ENCODE peak calls at places on chromosomes 4 and X, in nine cellular contexts. One of them, this sample, is unnamed.

GRCh38 chr4:66688674-66689073 is 856.6 kb downstream of the CENPC start:
- DNase-seq in BE2C: no peak
- DNase-seq in AG09319: no peak
- DNase-seq in H9: no peak
- DNase-seq in HCT116: no peak
- DNase-seq in coronary artery: no peak
- DNase-seq in thyroid gland: no peak
- DNase-seq in AG10803: peak; percentile 3
- DNase-seq in kidney: no peak
- DNase-seq in this sample: no peak

GRCh38 chr4:7850489-7850888 is 89.2 kb downstream of the AFAP1 start:
- DNase-seq in BE2C: no peak
- DNase-seq in AG09319: no peak
- DNase-seq in H9: no peak
- DNase-seq in HCT116: no peak
- DNase-seq in coronary artery: no peak
- DNase-seq in thyroid gland: no peak
- DNase-seq in AG10803: no peak
- DNase-seq in kidney: no peak
- DNase-seq in this sample: no peak

GRCh38 chr4:2478220-2478619 is 9.3 kb downstream of the RNF4 start:
- DNase-seq in BE2C: no peak
- DNase-seq in AG09319: no peak
- DNase-seq in H9: no peak
- DNase-seq in HCT116: no peak
- DNase-seq in coronary artery: no peak
- DNase-seq in thyroid gland: no peak
- DNase-seq in AG10803: peak; percentile 63
- DNase-seq in kidney: peak; percentile 48
- DNase-seq in this sample: no peak

GRCh38 chr4:169485791-169486742 is 126.3 kb downstream of the NEK1 start:
- DNase-seq in BE2C: peak; percentile 34
- DNase-seq in AG09319: no peak
- DNase-seq in H9: no peak
- DNase-seq in HCT116: peak; percentile 49
- DNase-seq in coronary artery: no peak
- DNase-seq in thyroid gland: peak; percentile 29
- DNase-seq in AG10803: peak; percentile 64
- DNase-seq in kidney: no peak
- DNase-seq in this sample: no peak

GRCh38 chrX:42739258-42739657 is 38.7 kb downstream of the PPP1R2C start:
- DNase-seq in BE2C: no peak
- DNase-seq in AG09319: no peak
- DNase-seq in H9: no peak
- DNase-seq in HCT116: no peak
- DNase-seq in coronary artery: no peak
- DNase-seq in thyroid gland: no peak
- DNase-seq in AG10803: peak; percentile 25
- DNase-seq in kidney: no peak
- DNase-seq in this sample: no peak

GRCh38 chr4:3029464-3029863 is 44.9 kb downstream of the HTT-AS start:
- DNase-seq in BE2C: no peak
- DNase-seq in AG09319: no peak
- DNase-seq in H9: no peak
- DNase-seq in HCT116: no peak
- DNase-seq in coronary artery: no peak
- DNase-seq in thyroid gland: no peak
- DNase-seq in AG10803: no peak
- DNase-seq in kidney: no peak
- DNase-seq in this sample: no peak

GRCh38 chrX:86171366-86171765 is 23.1 kb downstream of the DACH2 start:
- DNase-seq in BE2C: no peak
- DNase-seq in AG09319: no peak
- DNase-seq in H9: peak; percentile 45
- DNase-seq in HCT116: no peak
- DNase-seq in coronary artery: no peak
- DNase-seq in thyroid gland: peak; percentile 12
- DNase-seq in AG10803: peak; percentile 18
- DNase-seq in kidney: no peak
- DNase-seq in this sample: no peak

GRCh38 chr4:94843222-94843621 is 85.5 kb downstream of the BMPR1B start:
- DNase-seq in BE2C: no peak
- DNase-seq in AG09319: no peak
- DNase-seq in H9: no peak
- DNase-seq in HCT116: no peak
- DNase-seq in coronary artery: no peak
- DNase-seq in thyroid gland: no peak
- DNase-seq in AG10803: no peak
- DNase-seq in kidney: no peak
- DNase-seq in this sample: no peak

GRCh38 chrX:71867680-71868079 is 43.0 kb upstream of the NHSL2 start:
- DNase-seq in BE2C: no peak
- DNase-seq in AG09319: no peak
- DNase-seq in H9: no peak
- DNase-seq in HCT116: no peak
- DNase-seq in coronary artery: no peak
- DNase-seq in thyroid gland: no peak
- DNase-seq in AG10803: no peak
- DNase-seq in kidney: no peak
- DNase-seq in this sample: no peak

GRCh38 chrX:153445856-153446635 is at the start of gene TREX2:
- DNase-seq in BE2C: no peak
- DNase-seq in AG09319: no peak
- DNase-seq in H9: no peak
- DNase-seq in HCT116: no peak
- DNase-seq in coronary artery: no peak
- DNase-seq in thyroid gland: no peak
- DNase-seq in AG10803: no peak
- DNase-seq in kidney: no peak
- DNase-seq in this sample: no peak

GRCh38 chrX:44343412-44343942 is at the start of gene EFHC2:
- DNase-seq in BE2C: peak; percentile 35
- DNase-seq in AG09319: no peak
- DNase-seq in H9: peak; percentile 38
- DNase-seq in HCT116: no peak
- DNase-seq in coronary artery: peak; percentile 73
- DNase-seq in thyroid gland: peak; percentile 48
- DNase-seq in AG10803: peak; percentile 12
- DNase-seq in kidney: peak; percentile 76
- DNase-seq in this sample: peak; percentile 31

GRCh38 chrX:8815460-8816065 is 14.4 kb upstream of the FAM9A start:
- DNase-seq in BE2C: peak; percentile 15
- DNase-seq in AG09319: no peak
- DNase-seq in H9: no peak
- DNase-seq in HCT116: peak; percentile 2
- DNase-seq in coronary artery: no peak
- DNase-seq in thyroid gland: no peak
- DNase-seq in AG10803: peak; percentile 21
- DNase-seq in kidney: no peak
- DNase-seq in this sample: no peak
- TF ChIP-seq CTCF in BE2C: peak; percentile 69
- TF ChIP-seq CTCF in AG09319: peak; percentile 85
- TF ChIP-seq CTCF in H9: peak; percentile 84
- TF ChIP-seq CTCF in HCT116: peak; percentile 45
- TF ChIP-seq CTCF in coronary artery: peak; percentile 35
- TF ChIP-seq CTCF in thyroid gland: peak; percentile 59
- TF ChIP-seq CTCF in AG10803: peak; percentile 76
- TF ChIP-seq CTCF in kidney: peak; percentile 45
- TF ChIP-seq CTCF in this sample: peak; percentile 78

DNA sequence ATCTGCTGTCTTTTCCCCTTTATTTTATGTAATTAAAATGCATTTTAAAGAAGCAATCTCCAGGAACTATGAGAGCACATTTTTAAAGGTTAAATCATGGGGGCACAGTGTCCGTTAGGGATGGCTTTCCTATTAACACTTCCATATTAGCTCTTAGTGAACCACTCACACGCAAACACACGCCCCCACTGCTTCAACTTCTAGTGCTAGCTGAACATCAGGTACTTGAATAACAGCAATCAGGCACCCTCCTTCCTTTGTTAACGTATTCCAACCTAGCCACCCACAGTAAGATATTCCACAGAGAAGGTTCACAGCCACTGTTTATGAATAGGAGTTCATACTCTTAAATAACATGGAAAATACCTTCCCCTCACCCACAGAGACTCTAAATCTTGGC is 9.3 kb downstream of the TMEM255A start:
- DNase-seq in BE2C: no peak
- DNase-seq in AG09319: no peak
- DNase-seq in H9: no peak
- DNase-seq in HCT116: no peak
- DNase-seq in coronary artery: no peak
- DNase-seq in thyroid gland: no peak
- DNase-seq in AG10803: no peak
- DNase-seq in kidney: no peak
- DNase-seq in this sample: no peak
- TF ChIP-seq CTCF in BE2C: no peak
- TF ChIP-seq CTCF in AG09319: no peak
- TF ChIP-seq CTCF in H9: no peak
- TF ChIP-seq CTCF in HCT116: no peak
- TF ChIP-seq CTCF in coronary artery: no peak
- TF ChIP-seq CTCF in thyroid gland: no peak
- TF ChIP-seq CTCF in AG10803: no peak
- TF ChIP-seq CTCF in kidney: no peak
- TF ChIP-seq CTCF in this sample: no peak

DNA sequence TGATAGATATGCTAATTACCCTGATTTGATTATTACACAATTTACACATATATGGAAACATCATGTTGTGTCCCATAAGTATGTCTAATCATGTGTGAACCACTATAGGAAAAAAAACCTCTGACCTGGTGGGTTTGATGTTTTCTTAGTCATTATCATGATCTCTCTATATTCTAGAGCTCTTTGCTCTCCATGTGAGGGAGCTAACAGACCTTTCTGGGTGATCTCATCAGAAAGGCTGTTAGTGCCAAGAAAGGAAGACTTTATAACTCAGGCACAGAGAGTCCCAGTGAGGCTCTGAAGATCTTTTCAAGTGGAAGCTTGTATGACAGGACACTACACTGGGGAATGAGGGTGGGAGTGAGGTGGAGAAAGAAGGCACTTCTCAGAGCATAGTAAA is 527.7 kb upstream of the MAGEB2 start:
- DNase-seq in BE2C: no peak
- DNase-seq in AG09319: no peak
- DNase-seq in H9: no peak
- DNase-seq in HCT116: no peak
- DNase-seq in coronary artery: no peak
- DNase-seq in thyroid gland: peak; percentile 4
- DNase-seq in AG10803: peak; percentile 21
- DNase-seq in kidney: no peak
- DNase-seq in this sample: no peak
- TF ChIP-seq CTCF in BE2C: no peak
- TF ChIP-seq CTCF in AG09319: peak; percentile 9
- TF ChIP-seq CTCF in H9: no peak
- TF ChIP-seq CTCF in HCT116: no peak
- TF ChIP-seq CTCF in coronary artery: no peak
- TF ChIP-seq CTCF in thyroid gland: no peak
- TF ChIP-seq CTCF in AG10803: peak; percentile 21
- TF ChIP-seq CTCF in kidney: no peak
- TF ChIP-seq CTCF in this sample: no peak

DNA sequence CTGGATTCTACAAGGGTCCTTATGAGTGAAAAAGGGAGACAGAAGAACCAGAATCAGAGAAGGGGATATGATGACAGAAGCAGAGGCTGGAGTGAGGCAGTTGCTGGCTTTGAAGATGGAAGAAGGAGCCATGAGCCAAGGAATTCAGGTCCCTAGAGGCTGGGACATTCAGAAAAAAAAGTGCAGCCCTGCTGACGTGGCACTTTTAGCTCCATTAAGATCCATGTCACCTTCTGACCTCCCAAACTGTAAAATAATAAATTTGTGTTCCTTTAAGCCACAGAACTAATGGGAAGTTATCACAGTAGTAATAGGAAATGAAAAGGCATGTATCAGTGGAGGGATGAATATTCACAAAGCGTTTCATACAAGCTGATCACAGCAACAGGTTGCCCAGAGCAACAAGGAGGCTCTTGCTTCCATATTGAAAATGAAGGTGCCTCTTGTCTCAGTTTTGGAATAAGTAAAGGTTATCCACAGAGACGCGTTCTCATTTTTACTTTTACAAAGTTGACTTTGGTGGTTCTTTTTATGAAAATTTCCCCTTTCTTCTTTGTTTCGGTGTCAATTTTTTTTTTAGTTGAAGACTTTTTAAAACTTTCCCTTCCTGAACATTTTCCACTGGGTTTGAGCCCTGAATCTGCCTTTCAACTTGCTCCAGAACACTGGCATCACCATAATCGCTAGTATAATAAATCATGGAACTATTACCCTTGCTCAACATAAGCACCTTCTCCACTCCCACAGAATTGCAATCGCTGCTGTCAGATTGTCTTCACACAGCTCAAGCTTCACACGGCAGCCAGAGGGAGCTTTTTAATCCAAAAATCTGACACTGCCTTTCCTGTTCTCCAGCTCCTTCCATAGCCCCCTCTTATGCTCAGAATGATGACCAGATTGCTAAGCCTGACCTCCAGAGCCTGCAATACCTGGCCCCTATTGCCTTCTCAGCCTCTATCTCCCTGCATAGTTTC is 127.6 kb upstream of the RBPJ start:
- DNase-seq in BE2C: no peak
- DNase-seq in AG09319: no peak
- DNase-seq in H9: no peak
- DNase-seq in HCT116: no peak
- DNase-seq in coronary artery: no peak
- DNase-seq in thyroid gland: no peak
- DNase-seq in AG10803: peak; percentile 27
- DNase-seq in kidney: no peak
- DNase-seq in this sample: no peak
- TF ChIP-seq CTCF in BE2C: peak; percentile 2
- TF ChIP-seq CTCF in AG09319: no peak
- TF ChIP-seq CTCF in H9: no peak
- TF ChIP-seq CTCF in HCT116: no peak
- TF ChIP-seq CTCF in coronary artery: no peak
- TF ChIP-seq CTCF in thyroid gland: no peak
- TF ChIP-seq CTCF in AG10803: peak; percentile 11
- TF ChIP-seq CTCF in kidney: no peak
- TF ChIP-seq CTCF in this sample: no peak